ENCODE peak calls at places on chromosomes 6 and 20, in nine cellular contexts. One of them, this sample, is unnamed.

GRCh38 chr6:89989742-89990141 is 95.5 kb downstream of the GJA10 start:
- DNase-seq in choroid plexus epithelial cell: peak; percentile 75
- DNase-seq in colonic mucosa: no peak
- DNase-seq in naive thymus-derived CD4-positive, alpha-beta T cell: no peak
- DNase-seq in gastrocnemius medialis: no peak
- DNase-seq in trophoblast cell: peak; percentile 4
- DNase-seq in epithelial cell of esophagus: no peak
- DNase-seq in right cardiac atrium: no peak
- DNase-seq in fibroblast of pulmonary artery: peak; percentile 73
- DNase-seq in this sample: no peak

GRCh38 chr20:34709836-34710567 is 5.9 kb downstream of the TP53INP2 start:
- DNase-seq in choroid plexus epithelial cell: peak; percentile 60
- DNase-seq in colonic mucosa: peak; percentile 77
- DNase-seq in naive thymus-derived CD4-positive, alpha-beta T cell: peak; percentile 65
- DNase-seq in gastrocnemius medialis: peak; percentile 44
- DNase-seq in trophoblast cell: peak; percentile 48
- DNase-seq in epithelial cell of esophagus: peak; percentile 67
- DNase-seq in right cardiac atrium: peak; percentile 93
- DNase-seq in fibroblast of pulmonary artery: no peak
- DNase-seq in this sample: peak; percentile 78

GRCh38 chr20:51462566-51463276 is 79.8 kb downstream of the NFATC2 start:
- DNase-seq in choroid plexus epithelial cell: peak; percentile 80
- DNase-seq in colonic mucosa: peak; percentile 63
- DNase-seq in naive thymus-derived CD4-positive, alpha-beta T cell: no peak
- DNase-seq in gastrocnemius medialis: peak; percentile 68
- DNase-seq in trophoblast cell: no peak
- DNase-seq in epithelial cell of esophagus: no peak
- DNase-seq in right cardiac atrium: peak; percentile 94
- DNase-seq in fibroblast of pulmonary artery: peak; percentile 66
- DNase-seq in this sample: no peak

GRCh38 chr6:112983741-112984221 is 636.7 kb downstream of the RFPL4B start:
- DNase-seq in choroid plexus epithelial cell: peak; percentile 50
- DNase-seq in colonic mucosa: no peak
- DNase-seq in naive thymus-derived CD4-positive, alpha-beta T cell: no peak
- DNase-seq in gastrocnemius medialis: no peak
- DNase-seq in trophoblast cell: no peak
- DNase-seq in epithelial cell of esophagus: peak; percentile 13
- DNase-seq in right cardiac atrium: no peak
- DNase-seq in fibroblast of pulmonary artery: peak; percentile 23
- DNase-seq in this sample: no peak

GRCh38 chr6:163386329-163386910 is 28.1 kb upstream of the QKI start:
- DNase-seq in choroid plexus epithelial cell: no peak
- DNase-seq in colonic mucosa: no peak
- DNase-seq in naive thymus-derived CD4-positive, alpha-beta T cell: no peak
- DNase-seq in gastrocnemius medialis: no peak
- DNase-seq in trophoblast cell: no peak
- DNase-seq in epithelial cell of esophagus: no peak
- DNase-seq in right cardiac atrium: no peak
- DNase-seq in fibroblast of pulmonary artery: no peak
- DNase-seq in this sample: no peak

GRCh38 chr20:24411003-24411402 is 58.4 kb upstream of the SYNDIG1 start:
- DNase-seq in choroid plexus epithelial cell: no peak
- DNase-seq in colonic mucosa: no peak
- DNase-seq in naive thymus-derived CD4-positive, alpha-beta T cell: no peak
- DNase-seq in gastrocnemius medialis: no peak
- DNase-seq in trophoblast cell: no peak
- DNase-seq in epithelial cell of esophagus: no peak
- DNase-seq in right cardiac atrium: no peak
- DNase-seq in fibroblast of pulmonary artery: no peak
- DNase-seq in this sample: no peak

GRCh38 chr6:156628805-156629204 is 148.4 kb upstream of the ARID1B start:
- DNase-seq in choroid plexus epithelial cell: no peak
- DNase-seq in colonic mucosa: no peak
- DNase-seq in naive thymus-derived CD4-positive, alpha-beta T cell: no peak
- DNase-seq in gastrocnemius medialis: no peak
- DNase-seq in trophoblast cell: no peak
- DNase-seq in epithelial cell of esophagus: no peak
- DNase-seq in right cardiac atrium: no peak
- DNase-seq in fibroblast of pulmonary artery: no peak
- DNase-seq in this sample: no peak

GRCh38 chr6:125114248-125114858 is 39.2 kb upstream of the TPD52L1 start:
- DNase-seq in choroid plexus epithelial cell: peak; percentile 79
- DNase-seq in colonic mucosa: peak; percentile 60
- DNase-seq in naive thymus-derived CD4-positive, alpha-beta T cell: no peak
- DNase-seq in gastrocnemius medialis: no peak
- DNase-seq in trophoblast cell: peak; percentile 55
- DNase-seq in epithelial cell of esophagus: peak; percentile 75
- DNase-seq in right cardiac atrium: peak; percentile 71
- DNase-seq in fibroblast of pulmonary artery: peak; percentile 74
- DNase-seq in this sample: peak; percentile 38

GRCh38 chr20:20465259-20465658 is 97.4 kb downstream of the INSM1 start:
- DNase-seq in choroid plexus epithelial cell: peak; percentile 31
- DNase-seq in colonic mucosa: no peak
- DNase-seq in naive thymus-derived CD4-positive, alpha-beta T cell: no peak
- DNase-seq in gastrocnemius medialis: no peak
- DNase-seq in trophoblast cell: no peak
- DNase-seq in epithelial cell of esophagus: no peak
- DNase-seq in right cardiac atrium: no peak
- DNase-seq in fibroblast of pulmonary artery: no peak
- DNase-seq in this sample: no peak

GRCh38 chr6:158047120-158047518 is 65.5 kb downstream of the SYNJ2 start:
- DNase-seq in choroid plexus epithelial cell: no peak
- DNase-seq in colonic mucosa: no peak
- DNase-seq in naive thymus-derived CD4-positive, alpha-beta T cell: peak; percentile 70
- DNase-seq in gastrocnemius medialis: peak; percentile 81
- DNase-seq in trophoblast cell: no peak
- DNase-seq in epithelial cell of esophagus: no peak
- DNase-seq in right cardiac atrium: no peak
- DNase-seq in fibroblast of pulmonary artery: no peak
- DNase-seq in this sample: no peak

GRCh38 chr6:54053893-54054391 is 57.3 kb upstream of the MLIP start:
- DNase-seq in choroid plexus epithelial cell: peak; percentile 97
- DNase-seq in colonic mucosa: peak; percentile 68
- DNase-seq in naive thymus-derived CD4-positive, alpha-beta T cell: no peak
- DNase-seq in gastrocnemius medialis: peak; percentile 76
- DNase-seq in trophoblast cell: peak; percentile 43
- DNase-seq in epithelial cell of esophagus: peak; percentile 97
- DNase-seq in right cardiac atrium: peak; percentile 47
- DNase-seq in fibroblast of pulmonary artery: peak; percentile 93
- DNase-seq in this sample: peak; percentile 68

GRCh38 chr20:5770240-5770986 is 20.2 kb downstream of the SHLD1 start:
- DNase-seq in choroid plexus epithelial cell: peak; percentile 31
- DNase-seq in colonic mucosa: no peak
- DNase-seq in naive thymus-derived CD4-positive, alpha-beta T cell: no peak
- DNase-seq in gastrocnemius medialis: no peak
- DNase-seq in trophoblast cell: no peak
- DNase-seq in epithelial cell of esophagus: no peak
- DNase-seq in right cardiac atrium: no peak
- DNase-seq in fibroblast of pulmonary artery: peak; percentile 9
- DNase-seq in this sample: no peak

GRCh38 chr20:44080646-44081267 is 106.2 kb downstream of the JPH2 start:
- DNase-seq in choroid plexus epithelial cell: peak; percentile 89
- DNase-seq in colonic mucosa: peak; percentile 83
- DNase-seq in naive thymus-derived CD4-positive, alpha-beta T cell: peak; percentile 74
- DNase-seq in gastrocnemius medialis: peak; percentile 43
- DNase-seq in trophoblast cell: peak; percentile 68
- DNase-seq in epithelial cell of esophagus: peak; percentile 78
- DNase-seq in right cardiac atrium: peak; percentile 83
- DNase-seq in fibroblast of pulmonary artery: peak; percentile 87
- DNase-seq in this sample: peak; percentile 80

DNA sequence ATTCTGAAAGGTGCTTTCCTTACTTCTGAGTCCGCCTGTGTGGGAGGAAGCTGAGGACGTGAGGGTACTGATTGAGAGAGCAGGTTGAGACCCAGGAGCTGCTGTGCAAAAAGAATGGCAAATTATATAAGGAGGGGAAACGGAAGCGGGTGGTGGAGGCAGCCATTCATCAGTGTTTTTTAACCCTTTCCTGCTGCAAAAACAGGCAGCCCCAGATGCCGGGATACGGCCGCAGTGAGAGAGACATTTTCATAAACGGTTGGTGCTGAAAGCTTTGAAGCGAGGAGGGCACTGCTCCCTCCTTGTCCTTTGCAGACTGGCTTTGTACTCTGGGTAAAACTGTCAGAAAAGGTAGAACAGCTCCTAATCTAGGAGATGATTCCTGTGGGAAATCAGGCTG is 56.4 kb downstream of the TTI1 start:
- DNase-seq in choroid plexus epithelial cell: no peak
- DNase-seq in colonic mucosa: no peak
- DNase-seq in naive thymus-derived CD4-positive, alpha-beta T cell: no peak
- DNase-seq in gastrocnemius medialis: no peak
- DNase-seq in trophoblast cell: no peak
- DNase-seq in epithelial cell of esophagus: no peak
- DNase-seq in right cardiac atrium: no peak
- DNase-seq in fibroblast of pulmonary artery: no peak
- DNase-seq in this sample: no peak
- H3K4me3 ChIP-seq in choroid plexus epithelial cell: no peak overlapping the region
- H3K4me3 ChIP-seq in colonic mucosa: no peak overlapping the region
- H3K4me3 ChIP-seq in naive thymus-derived CD4-positive, alpha-beta T cell: no peak overlapping the region
- H3K4me3 ChIP-seq in gastrocnemius medialis: no peak overlapping the region
- H3K4me3 ChIP-seq in trophoblast cell: no peak overlapping the region
- H3K4me3 ChIP-seq in epithelial cell of esophagus: no peak overlapping the region
- H3K4me3 ChIP-seq in right cardiac atrium: no peak overlapping the region
- H3K4me3 ChIP-seq in fibroblast of pulmonary artery: no peak overlapping the region
- H3K4me3 ChIP-seq in this sample: no peak overlapping the region

DNA sequence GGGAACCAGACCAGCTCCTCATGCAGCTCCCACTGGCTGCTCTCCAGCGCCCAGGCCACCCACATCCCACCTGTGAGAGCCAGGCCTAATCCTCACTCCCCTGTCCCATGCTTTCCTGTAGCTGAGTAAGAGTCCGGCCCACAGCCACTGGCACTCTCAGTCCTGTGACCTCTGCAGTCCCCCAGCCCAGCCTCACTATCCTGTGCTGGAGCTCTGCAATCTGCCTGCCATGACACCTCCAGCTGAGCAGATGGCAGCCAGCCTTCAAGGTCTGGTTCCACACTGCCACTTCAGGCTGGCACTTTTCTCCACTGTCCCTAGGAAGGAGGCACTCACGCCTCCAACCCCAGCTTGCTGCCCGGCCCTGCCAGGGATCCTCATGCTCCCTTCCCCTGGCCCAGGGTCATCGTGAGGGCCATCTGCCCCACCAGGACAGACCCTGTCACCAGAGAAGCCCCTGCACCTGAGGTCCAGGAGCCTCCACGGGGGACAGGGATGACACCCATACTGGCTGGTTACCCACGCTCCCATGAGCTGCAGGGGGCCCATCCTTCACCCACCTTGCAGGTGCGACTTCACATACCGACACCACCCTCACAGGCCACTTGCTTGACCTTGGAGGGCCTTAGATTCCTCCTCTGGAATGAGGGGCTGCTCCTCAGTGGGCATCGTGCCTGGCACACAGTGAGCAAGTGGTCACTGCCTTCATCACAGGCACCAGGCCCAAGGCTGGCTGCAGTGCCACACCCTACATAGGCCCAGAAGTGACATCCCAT is 100.1 kb downstream of the ASXL1 start:
- DNase-seq in choroid plexus epithelial cell: no peak
- DNase-seq in colonic mucosa: no peak
- DNase-seq in naive thymus-derived CD4-positive, alpha-beta T cell: no peak
- DNase-seq in gastrocnemius medialis: no peak
- DNase-seq in trophoblast cell: no peak
- DNase-seq in epithelial cell of esophagus: no peak
- DNase-seq in right cardiac atrium: peak; percentile 50
- DNase-seq in fibroblast of pulmonary artery: no peak
- DNase-seq in this sample: no peak
- H3K4me3 ChIP-seq in choroid plexus epithelial cell: no peak overlapping the region
- H3K4me3 ChIP-seq in colonic mucosa: no peak overlapping the region
- H3K4me3 ChIP-seq in naive thymus-derived CD4-positive, alpha-beta T cell: no peak overlapping the region
- H3K4me3 ChIP-seq in gastrocnemius medialis: no peak overlapping the region
- H3K4me3 ChIP-seq in trophoblast cell: no peak overlapping the region
- H3K4me3 ChIP-seq in epithelial cell of esophagus: no peak overlapping the region
- H3K4me3 ChIP-seq in right cardiac atrium: no peak overlapping the region
- H3K4me3 ChIP-seq in fibroblast of pulmonary artery: no peak overlapping the region
- H3K4me3 ChIP-seq in this sample: no peak overlapping the region

GRCh38 chr6:129647044-129647443 is 62.9 kb downstream of the ARHGAP18 start:
- DNase-seq in choroid plexus epithelial cell: no peak
- DNase-seq in colonic mucosa: no peak
- DNase-seq in naive thymus-derived CD4-positive, alpha-beta T cell: no peak
- DNase-seq in gastrocnemius medialis: no peak
- DNase-seq in trophoblast cell: no peak
- DNase-seq in epithelial cell of esophagus: no peak
- DNase-seq in right cardiac atrium: no peak
- DNase-seq in fibroblast of pulmonary artery: no peak
- DNase-seq in this sample: no peak
- H3K4me3 ChIP-seq in choroid plexus epithelial cell: no peak overlapping the region
- H3K4me3 ChIP-seq in colonic mucosa: no peak overlapping the region
- H3K4me3 ChIP-seq in naive thymus-derived CD4-positive, alpha-beta T cell: no peak overlapping the region
- H3K4me3 ChIP-seq in gastrocnemius medialis: no peak overlapping the region
- H3K4me3 ChIP-seq in trophoblast cell: no peak overlapping the region
- H3K4me3 ChIP-seq in epithelial cell of esophagus: no peak overlapping the region
- H3K4me3 ChIP-seq in right cardiac atrium: no peak overlapping the region
- H3K4me3 ChIP-seq in fibroblast of pulmonary artery: no peak overlapping the region
- H3K4me3 ChIP-seq in this sample: no peak overlapping the region

GRCh38 chr20:62405108-62405980 is 1.7 kb downstream of the CABLES2 start:
- DNase-seq in choroid plexus epithelial cell: peak; percentile 70
- DNase-seq in colonic mucosa: no peak
- DNase-seq in naive thymus-derived CD4-positive, alpha-beta T cell: no peak
- DNase-seq in gastrocnemius medialis: no peak
- DNase-seq in trophoblast cell: peak; percentile 58
- DNase-seq in epithelial cell of esophagus: peak; percentile 44
- DNase-seq in right cardiac atrium: peak; percentile 80
- DNase-seq in fibroblast of pulmonary artery: peak; percentile 79
- DNase-seq in this sample: peak; percentile 64
- H3K4me3 ChIP-seq in choroid plexus epithelial cell: no peak overlapping the region
- H3K4me3 ChIP-seq in colonic mucosa: no peak overlapping the region
- H3K4me3 ChIP-seq in naive thymus-derived CD4-positive, alpha-beta T cell: no peak overlapping the region
- H3K4me3 ChIP-seq in gastrocnemius medialis: no peak overlapping the region
- H3K4me3 ChIP-seq in trophoblast cell: no peak overlapping the region
- H3K4me3 ChIP-seq in epithelial cell of esophagus: no peak overlapping the region
- H3K4me3 ChIP-seq in right cardiac atrium: no peak overlapping the region
- H3K4me3 ChIP-seq in fibroblast of pulmonary artery: no peak overlapping the region
- H3K4me3 ChIP-seq in this sample: no peak overlapping the region

GRCh38 chr20:2984956-2985661 is 58.3 kb upstream of the GNRH2 start:
- DNase-seq in choroid plexus epithelial cell: peak; percentile 76
- DNase-seq in colonic mucosa: no peak
- DNase-seq in naive thymus-derived CD4-positive, alpha-beta T cell: peak; percentile 43
- DNase-seq in gastrocnemius medialis: no peak
- DNase-seq in trophoblast cell: peak; percentile 59
- DNase-seq in epithelial cell of esophagus: peak; percentile 82
- DNase-seq in right cardiac atrium: no peak
- DNase-seq in fibroblast of pulmonary artery: peak; percentile 55
- DNase-seq in this sample: no peak
- H3K4me3 ChIP-seq in choroid plexus epithelial cell: no peak overlapping the region
- H3K4me3 ChIP-seq in colonic mucosa: no peak overlapping the region
- H3K4me3 ChIP-seq in naive thymus-derived CD4-positive, alpha-beta T cell: no peak overlapping the region
- H3K4me3 ChIP-seq in gastrocnemius medialis: no peak overlapping the region
- H3K4me3 ChIP-seq in trophoblast cell: no peak overlapping the region
- H3K4me3 ChIP-seq in epithelial cell of esophagus: no peak overlapping the region
- H3K4me3 ChIP-seq in right cardiac atrium: no peak overlapping the region
- H3K4me3 ChIP-seq in fibroblast of pulmonary artery: no peak overlapping the region
- H3K4me3 ChIP-seq in this sample: no peak overlapping the region

DNA sequence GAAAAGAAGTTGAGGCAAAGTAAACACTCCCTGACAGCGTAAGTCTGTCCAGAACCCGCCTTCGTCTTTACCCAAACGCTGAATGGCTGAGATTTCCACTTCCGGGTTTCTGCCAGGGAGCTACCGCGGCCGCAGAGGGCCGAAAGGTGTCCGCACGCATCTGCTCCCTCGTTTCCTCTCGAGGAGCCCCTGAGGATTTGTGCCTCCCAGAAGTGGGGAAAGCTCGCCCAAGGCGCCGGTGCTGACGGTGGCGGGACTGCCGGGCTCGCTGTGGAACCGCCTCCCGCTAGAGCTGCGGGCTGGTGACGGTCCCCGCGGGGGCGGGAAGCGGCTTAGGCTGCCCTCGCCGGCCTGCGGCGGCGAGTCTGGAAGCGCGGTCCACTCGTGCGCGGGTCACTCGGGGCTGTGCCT is 1760.2 kb upstream of the DEFB115 start:
- DNase-seq in choroid plexus epithelial cell: peak; percentile 52
- DNase-seq in colonic mucosa: peak; percentile 40
- DNase-seq in naive thymus-derived CD4-positive, alpha-beta T cell: no peak
- DNase-seq in gastrocnemius medialis: peak; percentile 51
- DNase-seq in trophoblast cell: peak; percentile 65
- DNase-seq in epithelial cell of esophagus: no peak
- DNase-seq in right cardiac atrium: peak; percentile 42
- DNase-seq in fibroblast of pulmonary artery: peak; percentile 1
- DNase-seq in this sample: peak; percentile 87
- H3K4me3 ChIP-seq in choroid plexus epithelial cell: peak overlapping the region; percentile 55
- H3K4me3 ChIP-seq in colonic mucosa: peak overlapping the region; percentile 26
- H3K4me3 ChIP-seq in naive thymus-derived CD4-positive, alpha-beta T cell: no peak overlapping the region
- H3K4me3 ChIP-seq in gastrocnemius medialis: no peak overlapping the region
- H3K4me3 ChIP-seq in trophoblast cell: no peak overlapping the region
- H3K4me3 ChIP-seq in epithelial cell of esophagus: no peak overlapping the region
- H3K4me3 ChIP-seq in right cardiac atrium: no peak overlapping the region
- H3K4me3 ChIP-seq in fibroblast of pulmonary artery: no peak overlapping the region
- H3K4me3 ChIP-seq in this sample: peak overlapping the region; percentile 54